ENCODE peak calls at places on chromosome 19, in five cellular contexts. E, L, H, D and F are unnamed samples. For H3K36me3, the result is how much of the 10 kb centered on the place peaks cover.

GRCh38 chr19:38308926-38309614 is 5.0 kb downstream of the C19orf33 start:
- DNase-seq in L (no peak), E (no peak), D (no peak), H (no peak), F (no peak)

GRCh38 chr19:54415901-54416621 is 797 bp downstream of the TTYH1 start:
- DNase-seq in D (no peak), E (no peak), L (no peak), H (no peak), F (no peak)

GRCh38 chr19:30160996-30161655 is 211.1 kb upstream of the ZNF536 start:
- DNase-seq in E (no peak), H (no peak), L (no peak), D (peak), F (peak)

GRCh38 chr19:3665681-3666544 is 34.4 kb downstream of the PIP5K1C start:
- DNase-seq in L (peak), H (no peak), E (peak), D (no peak), F (no peak)

GRCh38 chr19:3365447-3366103 is 808 bp upstream of the NFIC start:
- DNase-seq in H (peak), L (no peak), D (no peak), E (peak), F (no peak)

GRCh38 chr19:45170146-45171106 is 7.6 kb downstream of the TRAPPC6A start:
- DNase-seq in H (no peak), L (no peak), D (no peak), E (no peak), F (no peak)

GRCh38 chr19:4851551-4852290 is 15.7 kb downstream of the PLIN3 start:
- DNase-seq in E (peak), H (peak), D (no peak), L (peak), F (no peak)

GRCh38 chr19:46442808-46443450 is 14.2 kb upstream of the PNMA8C start:
- DNase-seq in E (peak), D (no peak), L (no peak), H (peak), F (no peak)

GRCh38 chr19:3463959-3464796 is 16.1 kb downstream of the SMIM24 start:
- DNase-seq in E (no peak), H (no peak), L (no peak), D (no peak), F (no peak)

DNA sequence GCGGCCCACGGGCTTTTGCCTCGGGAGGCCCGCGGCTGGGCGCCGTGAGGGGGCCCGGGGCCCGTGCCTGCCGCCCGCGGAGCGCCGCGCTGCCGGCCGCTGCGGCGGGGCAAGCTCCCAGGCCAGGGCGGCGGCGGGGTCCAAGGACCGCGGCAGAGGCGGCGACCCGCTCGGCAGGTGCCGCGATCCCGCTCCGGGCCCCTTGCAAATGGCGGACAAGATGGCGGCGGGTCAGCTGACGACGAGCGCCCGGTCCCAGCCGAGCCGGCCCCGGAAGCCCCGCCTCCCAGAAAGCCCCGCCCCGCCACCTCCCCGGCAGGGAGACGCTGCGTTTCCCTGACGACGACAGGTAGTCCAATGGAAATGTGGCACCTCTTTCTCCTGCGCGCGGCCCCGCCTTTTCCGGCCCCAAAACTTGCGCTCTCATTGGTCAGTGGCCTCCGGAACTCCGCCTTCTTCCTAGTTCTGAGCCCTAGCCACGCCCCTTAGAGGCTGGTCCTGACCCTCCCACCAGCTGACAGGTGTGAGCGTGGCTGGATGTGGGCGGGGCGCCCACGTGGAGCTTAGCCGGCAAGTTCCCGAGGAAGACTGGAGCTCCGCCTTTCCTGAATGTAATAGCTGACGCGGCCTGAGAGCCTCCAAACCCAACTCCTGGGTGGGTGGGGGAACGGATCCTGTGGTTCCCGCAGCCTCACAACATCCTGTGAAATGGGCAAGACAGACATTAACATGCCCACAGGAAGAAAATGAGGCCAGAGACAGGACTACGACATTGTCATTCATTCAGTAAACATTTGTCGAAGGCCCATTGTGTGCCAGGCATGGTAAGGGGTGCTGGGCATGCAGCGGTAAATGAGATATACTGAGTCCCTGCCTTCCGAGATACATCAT is at the start of gene AP3D1:
- DNase-seq in D (peak), E (peak), L (peak), H (peak), F (peak)
- TF ChIP-seq POLR2A in D (no peak), E (peak), L (peak), H (peak), F (no peak)

DNA sequence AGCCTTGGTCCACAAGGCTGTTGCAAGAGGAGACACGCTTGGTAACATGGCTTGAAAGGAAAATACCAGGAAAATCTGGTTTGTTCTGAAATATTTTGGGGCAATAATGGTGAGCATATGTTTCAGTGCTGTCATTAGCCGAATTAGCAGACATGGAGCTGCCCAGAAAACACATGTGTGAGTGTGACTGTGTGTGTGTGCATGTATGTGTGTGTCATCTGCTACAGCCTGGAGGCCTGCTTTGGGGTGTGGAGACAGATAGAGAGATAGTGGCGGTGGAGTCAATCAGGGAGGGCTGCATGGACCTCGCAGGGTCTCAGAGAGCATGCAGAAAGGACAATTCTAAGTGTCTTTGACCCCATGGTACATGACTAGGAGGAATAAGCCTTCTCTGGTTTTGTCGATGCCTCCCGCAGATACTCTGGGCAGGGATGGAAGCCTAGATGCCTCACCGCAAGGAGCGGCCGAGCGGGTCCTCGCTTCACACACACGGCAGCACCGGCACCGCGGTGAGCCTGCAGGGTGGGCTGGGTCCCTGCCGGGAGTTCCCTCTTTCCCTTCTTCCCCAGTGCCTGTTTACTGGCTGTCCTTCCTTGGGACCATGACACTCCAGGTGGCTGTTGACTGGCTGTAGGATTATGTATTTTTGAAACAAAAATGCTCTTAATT is 3.5 kb downstream of the KCTD15 start:
- DNase-seq in E (no peak), L (no peak), D (no peak), H (no peak), F (no peak)
- H3K36me3 ChIP-seq in E (under half), L (under half), D (under half), H (under half), F (under half)

GRCh38 chr19:16896098-16896912 is 7.5 kb downstream of the F2RL3 start:
- DNase-seq in E (no peak), D (no peak), H (no peak), L (no peak), F (no peak)
- TF ChIP-seq POLR2A in E (no peak), D (no peak), H (no peak), L (no peak), F (no peak)

GRCh38 chr19:36142496-36142895 is 2.6 kb downstream of the CAPNS1 start:
- DNase-seq in D (no peak), E (no peak), L (no peak), H (no peak), F (no peak)
- H3K36me3 ChIP-seq in D (under half), E (half or more), L (half or more), H (under half), F (under half)

GRCh38 chr19:48445606-48446481 is at the start of gene GRWD1:
- DNase-seq in L (peak), D (peak), H (peak), E (peak), F (peak)
- TF ChIP-seq POLR2A in L (peak), D (no peak), H (peak), E (no peak), F (peak)